ENCODE peak calls at places on chromosome 7, in five cellular contexts. R is activated CD4-positive, alpha-beta T cell treated with anti-CD3 and anti-CD28 coated beads for 24 hours; Y is T follicular helper cell; V is posterior cingulate gyrus; D is immature natural killer cell. B is an unnamed sample.

GRCh38 chr7:977326-978048 is 2.1 kb upstream of the COX19 start:
- DNase-seq in R (no peak), Y (no peak), V (peak), D (no peak), B (no peak)

GRCh38 chr7:44665531-44666213 is 59.2 kb downstream of the OGDH start:
- DNase-seq in V (no peak), R (no peak), D (no peak), Y (no peak), B (no peak)

GRCh38 chr7:135224027-135224426 is 9.6 kb upstream of the STRA8 start:
- DNase-seq in R (no peak), V (no peak), Y (no peak), D (no peak), B (no peak)

GRCh38 chr7:127409629-127410028 is 17.1 kb upstream of the ZNF800 start:
- DNase-seq in V (no peak), R (no peak), Y (no peak), D (no peak), B (no peak)

GRCh38 chr7:118148930-118149329 is 35.0 kb upstream of the LSM8 start:
- DNase-seq in V (no peak), R (no peak), Y (no peak), D (no peak), B (no peak)

GRCh38 chr7:84801396-84801795 is 385.5 kb downstream of the SEMA3D start:
- DNase-seq in V (no peak), R (no peak), D (no peak), Y (no peak), B (no peak)

GRCh38 chr7:69208848-69209247 is 389.4 kb upstream of the AUTS2 start:
- DNase-seq in R (no peak), D (no peak), V (no peak), Y (no peak), B (no peak)

GRCh38 chr7:24836084-24836483 is 78.8 kb upstream of the GSDME start:
- DNase-seq in V (no peak), Y (no peak), D (no peak), R (no peak), B (no peak)

GRCh38 chr7:88307841-88308240 is 1.1 kb upstream of the STEAP4 start:
- DNase-seq in R (no peak), V (no peak), D (no peak), Y (no peak), B (no peak)

GRCh38 chr7:88301924-88302323 is 4.8 kb downstream of the STEAP4 start:
- DNase-seq in D (no peak), Y (no peak), V (no peak), R (no peak), B (no peak)

GRCh38 chr7:41715000-41715399 is 12.1 kb upstream of the INHBA start:
- DNase-seq in Y (no peak), D (no peak), R (no peak), V (no peak), B (no peak)